ENCODE peak calls at places on chromosomes 6 and 20, in five cellular contexts. B is AG04450, L is Peyer's patch, G is body of pancreas, J is MM.1S. P is an unnamed sample.

GRCh38 chr20:63291811-63292210 is 1.2 kb upstream of the COL20A1 start:
- DNase-seq in B (no peak), L (no peak), G (no peak), J (no peak), P (no peak)

GRCh38 chr6:113672691-113673149 is 184.4 kb upstream of the MARCKS start:
- DNase-seq in B (no peak), L (no peak), G (peak; percentile 54), J (no peak), P (no peak)

GRCh38 chr6:108030223-108030622 is 44.3 kb downstream of the OSTM1 start:
- DNase-seq in B (no peak), L (no peak), G (no peak), J (no peak), P (no peak)

GRCh38 chr6:128882991-128883571 is at the start of gene LAMA2:
- DNase-seq in B (peak; percentile 29), L (peak; percentile 60), G (peak; percentile 57), J (no peak), P (peak; percentile 36)

GRCh38 chr6:72784581-72784980 is 162.7 kb downstream of the KCNQ5 start:
- DNase-seq in B (no peak), L (no peak), G (no peak), J (no peak), P (no peak)

GRCh38 chr6:134419717-134420116 is 101.8 kb upstream of the SGK1 start:
- DNase-seq in B (no peak), L (no peak), G (no peak), J (no peak), P (no peak)

GRCh38 chr20:14996883-14997672 is 659.7 kb upstream of the FLRT3 start:
- DNase-seq in B (no peak), L (no peak), G (no peak), J (no peak), P (no peak)

GRCh38 chr6:41097467-41098090 is 24.8 kb downstream of the NFYA start:
- DNase-seq in B (no peak), L (no peak), G (no peak), J (no peak), P (peak; percentile 46)

GRCh38 chr20:33139467-33139866 is 28.5 kb upstream of the BPIFA2 start:
- DNase-seq in B (no peak), L (no peak), G (no peak), J (no peak), P (no peak)

GRCh38 chr6:45031601-45032000 is 296.5 kb upstream of the RUNX2 start:
- DNase-seq in B (no peak), L (no peak), G (no peak), J (no peak), P (no peak)

GRCh38 chr6:2245954-2246863 is 804 bp upstream of the GMDS start:
- DNase-seq in B (peak; percentile 11), L (peak; percentile 92), G (peak; percentile 96), J (peak; percentile 38), P (no peak)

GRCh38 chr20:48823960-48824497 is 3.8 kb downstream of the PREX1 start:
- DNase-seq in B (no peak), L (no peak), G (no peak), J (no peak), P (peak; percentile 72)

GRCh38 chr6:36441307-36441894 is 1.3 kb downstream of the PXT1 start:
- DNase-seq in B (peak; percentile 95), L (peak; percentile 97), G (peak; percentile 92), J (peak; percentile 77), P (peak; percentile 91)

GRCh38 chr6:47106721-47107197 is 64.6 kb upstream of the ADGRF1 start:
- DNase-seq in B (no peak), L (no peak), G (no peak), J (no peak), P (no peak)

GRCh38 chr6:40620546-40620945 is 33.4 kb upstream of the LRFN2 start:
- DNase-seq in B (no peak), L (no peak), G (no peak), J (no peak), P (no peak)

GRCh38 chr20:10200329-10200728 is 18.3 kb upstream of the SNAP25 start:
- DNase-seq in B (no peak), L (no peak), G (no peak), J (no peak), P (no peak)

GRCh38 chr6:151911401-151911800 is 103.9 kb downstream of the ESR1 start:
- DNase-seq in B (no peak), L (no peak), G (no peak), J (no peak), P (no peak)

GRCh38 chr6:146545608-146546007 is 2.0 kb downstream of the RAB32 start:
- DNase-seq in B (no peak), L (no peak), G (no peak), J (no peak), P (peak; percentile 50)

GRCh38 chr6:22658934-22659333 is 89.6 kb downstream of the HDGFL1 start:
- DNase-seq in B (no peak), L (no peak), G (no peak), J (peak; percentile 74), P (no peak)

GRCh38 chr20:62704341-62704948 is 4.2 kb upstream of the NTSR1 start:
- DNase-seq in B (peak; percentile 78), L (peak; percentile 71), G (peak; percentile 80), J (no peak), P (peak; percentile 67)

GRCh38 chr20:58523916-58524315 is 8.7 kb upstream of the APCDD1L start:
- DNase-seq in B (no peak), L (no peak), G (no peak), J (no peak), P (peak; percentile 53)

GRCh38 chr6:15508363-15509330 is 154.2 kb downstream of the DTNBP1 start:
- DNase-seq in B (no peak), L (peak; percentile 34), G (no peak), J (no peak), P (no peak)

GRCh38 chr20:57908691-57909090 is 198.9 kb upstream of the PMEPA1 start:
- DNase-seq in B (no peak), L (no peak), G (no peak), J (no peak), P (no peak)

GRCh38 chr6:109460161-109460830 is 4.7 kb upstream of the MICAL1 start:
- DNase-seq in B (no peak), L (peak; percentile 17), G (no peak), J (peak; percentile 63), P (no peak)
- H3K4me3 ChIP-seq in B (no peak overlapping the region), L (no peak overlapping the region), G (no peak overlapping the region), J (peak overlapping the region; percentile 39), P (no peak overlapping the region)

DNA sequence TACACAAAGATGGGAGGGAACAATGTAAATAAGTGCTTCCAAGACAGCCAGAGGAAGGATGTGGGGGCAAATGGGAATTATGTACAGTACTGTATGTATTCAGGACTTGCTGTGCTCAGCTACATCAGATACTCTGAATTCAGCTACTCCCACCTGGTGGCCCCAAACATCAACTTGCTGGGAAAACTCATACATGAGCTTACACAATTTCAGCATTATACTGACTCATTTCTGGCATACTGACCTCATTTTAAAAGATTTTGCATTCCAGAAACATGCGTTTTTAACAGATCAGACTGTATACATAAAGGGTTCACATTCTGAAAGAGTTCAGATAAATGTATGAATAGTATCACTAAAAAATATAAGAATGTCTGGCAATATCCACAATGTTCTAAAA is 59.7 kb downstream of the GPX5 start:
- DNase-seq in B (no peak), L (no peak), G (no peak), J (no peak), P (no peak)
- TF ChIP-seq CTCF in B (peak; percentile 15), L (no peak), G (no peak), J (no peak), P (no peak)

GRCh38 chr6:125802383-125802782 is 11.6 kb downstream of the NCOA7 start:
- DNase-seq in B (no peak), L (no peak), G (no peak), J (no peak), P (no peak)

GRCh38 chr6:125806813-125807212 is 16.1 kb downstream of the NCOA7 start:
- DNase-seq in B (no peak), L (no peak), G (no peak), J (no peak), P (no peak)

GRCh38 chr6:125804264-125804663 is 13.5 kb downstream of the NCOA7 start:
- DNase-seq in B (no peak), L (no peak), G (no peak), J (no peak), P (no peak)

GRCh38 chr6:125798734-125799510 is 8.2 kb downstream of the NCOA7 start:
- DNase-seq in B (no peak), L (no peak), G (no peak), J (peak; percentile 32), P (no peak)

DNA sequence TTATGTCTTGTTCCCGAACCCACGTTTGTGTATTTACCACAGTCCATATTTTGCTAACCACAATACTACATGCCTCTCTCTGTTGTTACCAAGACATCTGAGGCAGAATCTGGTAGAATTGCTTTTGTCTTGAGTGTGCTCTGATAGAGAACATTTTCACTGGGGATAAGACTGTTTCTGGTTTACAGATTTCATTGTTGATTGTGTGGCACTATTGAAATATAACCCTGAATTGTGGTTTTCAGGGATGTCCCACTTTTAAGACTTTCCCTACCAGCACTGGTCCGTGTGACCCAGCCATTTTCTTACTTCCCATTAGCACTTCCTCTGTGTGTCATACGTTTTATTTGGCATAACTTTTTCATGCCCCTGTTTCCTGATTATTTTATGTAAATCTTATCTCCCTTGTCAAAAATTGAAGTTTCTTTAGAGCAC is 12.2 kb downstream of the NCOA7 start:
- DNase-seq in B (no peak), L (no peak), G (no peak), J (no peak), P (no peak)
- H3K4me3 ChIP-seq in B (no peak overlapping the region), L (no peak overlapping the region), G (no peak overlapping the region), J (no peak overlapping the region), P (no peak overlapping the region)

GRCh38 chr6:160990847-160991410 is 640 bp upstream of the MAP3K4 start:
- DNase-seq in B (no peak), L (no peak), G (no peak), J (no peak), P (no peak)

GRCh38 chr6:160995271-160995670 is 3.7 kb downstream of the MAP3K4 start:
- DNase-seq in B (no peak), L (no peak), G (no peak), J (no peak), P (no peak)

GRCh38 chr6:160992323-160993314 is 1.1 kb downstream of the MAP3K4 start:
- DNase-seq in B (no peak), L (peak; percentile 69), G (peak; percentile 64), J (peak; percentile 41), P (no peak)

GRCh38 chr6:160987265-160987664 is 4.3 kb upstream of the MAP3K4 start:
- DNase-seq in B (no peak), L (no peak), G (no peak), J (no peak), P (no peak)

DNA sequence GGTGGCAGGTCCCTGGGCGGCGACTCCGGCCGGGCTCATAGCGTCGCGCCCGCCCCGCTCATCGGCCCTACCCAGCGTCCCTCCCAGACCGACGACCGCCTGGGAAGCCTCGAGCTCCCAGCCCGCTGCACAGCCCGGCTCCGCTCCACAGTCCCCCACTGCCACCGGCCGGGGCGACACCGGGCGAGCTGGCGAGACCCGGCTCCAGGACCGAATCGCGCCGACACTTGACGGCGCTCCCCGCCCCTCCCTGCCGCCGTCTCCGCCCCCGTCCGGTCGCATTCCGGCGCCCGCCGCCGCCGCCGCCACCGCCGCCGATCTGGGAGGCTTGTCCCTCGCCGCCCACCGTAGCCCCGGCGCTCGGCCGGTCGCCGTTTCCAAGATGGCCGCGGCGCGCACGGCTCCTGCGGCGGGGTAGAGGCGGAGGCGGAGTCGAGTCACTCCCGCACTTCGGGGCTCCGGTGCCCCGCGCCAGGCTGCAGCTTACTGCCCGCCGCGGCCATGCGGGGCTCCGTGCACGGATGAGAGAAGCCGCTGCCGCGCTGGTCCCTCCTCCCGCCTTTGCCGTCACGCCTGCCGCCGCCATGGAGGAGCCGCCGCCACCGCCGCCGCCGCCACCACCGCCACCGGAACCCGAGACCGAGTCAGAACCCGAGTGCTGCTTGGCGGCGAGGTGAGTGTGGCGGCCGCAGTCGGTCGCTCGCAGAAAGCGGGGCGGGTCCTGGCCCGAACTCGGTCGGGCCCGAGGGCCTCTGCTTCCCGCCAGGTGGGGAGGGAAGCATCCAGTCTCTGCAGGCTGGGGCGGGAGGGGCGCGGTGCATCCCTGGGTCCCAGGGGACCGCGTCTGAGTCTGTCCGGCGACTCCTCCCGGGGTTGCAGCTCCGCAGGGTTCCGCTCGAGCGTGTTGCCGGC is at the start of gene MAP3K4:
- DNase-seq in B (no peak), L (peak; percentile 87), G (peak; percentile 84), J (peak; percentile 60), P (no peak)
- TF ChIP-seq CTCF in B (no peak), L (no peak), G (no peak), J (no peak), P (no peak)